ENCODE peak calls at places on chromosomes 6 and 20, in four cellular contexts. Y is cardiac muscle cell, U is thyroid gland, H is K562. C is an unnamed sample.

GRCh38 chr6:78670802-78671201 is 196.5 kb upstream of the IRAK1BP1 start:
- DNase-seq in Y (no peak), U (no peak), H (no peak), C (no peak)

GRCh38 chr20:13061381-13061780 is 52.6 kb downstream of the SPTLC3 start:
- DNase-seq in Y (no peak), U (no peak), H (no peak), C (no peak)

GRCh38 chr6:24522090-24522820 is 27.5 kb downstream of the ALDH5A1 start:
- DNase-seq in Y (peak; percentile 36), U (peak; percentile 84), H (no peak), C (no peak)

GRCh38 chr6:4776967-4777925 is 1.0 kb downstream of the CDYL start:
- DNase-seq in Y (peak; percentile 55), U (peak; percentile 9), H (peak; percentile 59), C (no peak)

GRCh38 chr6:51565472-51565871 is 521.9 kb downstream of the PKHD1 start:
- DNase-seq in Y (no peak), U (no peak), H (no peak), C (no peak)

GRCh38 chr6:56551409-56552120 is 91.1 kb downstream of the DST start:
- DNase-seq in Y (no peak), U (no peak), H (no peak), C (no peak)

GRCh38 chr6:121857551-121857950 is 422.1 kb downstream of the GJA1 start:
- DNase-seq in Y (no peak), U (no peak), H (no peak), C (no peak)

GRCh38 chr20:48463916-48464315 is 363.9 kb downstream of the PREX1 start:
- DNase-seq in Y (peak; percentile 46), U (no peak), H (no peak), C (no peak)

GRCh38 chr6:154164397-154164796 is 125.4 kb downstream of the OPRM1 start:
- DNase-seq in Y (peak; percentile 95), U (peak; percentile 90), H (no peak), C (no peak)

GRCh38 chr6:37139223-37139962 is 30.6 kb upstream of the PIM1 start:
- DNase-seq in Y (peak; percentile 56), U (no peak), H (peak; percentile 37), C (no peak)

GRCh38 chr6:5622276-5623005 is 361.1 kb downstream of the FARS2 start:
- DNase-seq in Y (no peak), U (no peak), H (no peak), C (no peak)

GRCh38 chr6:135537782-135538301 is 40.3 kb upstream of the AHI1 start:
- DNase-seq in Y (peak; percentile 75), U (no peak), H (no peak), C (no peak)
- H3K4me1 ChIP-seq in Y (no peaks in the 10 kb centered on the region), U (peaks cover 3% of the 10 kb centered on the region), H (no peaks in the 10 kb centered on the region), C (no peaks in the 10 kb centered on the region)

GRCh38 chr20:18532626-18533025 is 24.9 kb downstream of the SEC23B start:
- DNase-seq in Y (no peak), U (no peak), H (no peak), C (no peak)

GRCh38 chr20:18533491-18533890 is 25.8 kb downstream of the SEC23B start:
- DNase-seq in Y (no peak), U (no peak), H (no peak), C (no peak)

GRCh38 chr20:18537651-18538050 is 29.6 kb upstream of the SMIM26 start:
- DNase-seq in Y (peak; percentile 6), U (no peak), H (no peak), C (no peak)

GRCh38 chr20:18533978-18534644 is 26.4 kb downstream of the SEC23B start:
- DNase-seq in Y (no peak), U (no peak), H (no peak), C (no peak)
- H3K36me3 ChIP-seq in Y (peaks cover 47% of the 10 kb centered on the region), U (peaks cover 64% of the 10 kb centered on the region), H (peaks cover 60% of the 10 kb centered on the region), C (peaks cover 89% of the 10 kb centered on the region)

GRCh38 chr6:168895102-168895812 is 358.4 kb downstream of the THBS2 start:
- DNase-seq in Y (peak; percentile 84), U (peak; percentile 85), H (peak; percentile 86), C (peak; percentile 78)

GRCh38 chr6:168902075-168902474 is 351.6 kb downstream of the THBS2 start:
- DNase-seq in Y (no peak), U (no peak), H (no peak), C (no peak)

GRCh38 chr6:168892031-168892430 is 361.6 kb downstream of the THBS2 start:
- DNase-seq in Y (no peak), U (no peak), H (no peak), C (no peak)

GRCh38 chr6:168901076-168901475 is 352.6 kb downstream of the THBS2 start:
- DNase-seq in Y (no peak), U (no peak), H (no peak), C (no peak)

DNA sequence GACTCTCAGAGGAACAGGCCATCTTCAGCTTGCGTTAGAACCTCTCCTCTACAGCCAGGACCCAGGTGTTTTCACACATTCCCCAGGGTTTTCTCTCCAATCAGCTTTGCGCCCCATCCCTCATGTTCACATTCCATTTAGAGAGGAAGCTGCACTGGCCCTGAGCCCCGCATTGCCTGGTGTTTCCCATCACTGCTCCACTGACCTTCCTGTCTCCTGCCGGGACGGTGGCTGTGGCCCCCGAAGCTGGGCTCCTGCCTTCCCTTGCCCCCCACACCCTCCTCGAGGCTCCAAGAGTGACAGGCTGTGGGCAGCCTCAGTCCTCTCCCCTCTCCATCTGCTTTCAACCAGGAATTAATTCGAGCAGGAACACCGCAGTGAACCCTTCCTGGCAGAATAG is 357.3 kb downstream of the THBS2 start:
- DNase-seq in Y (no peak), U (peak; percentile 6), H (no peak), C (no peak)
- H3K27me3 ChIP-seq in Y (no peaks in the 10 kb centered on the region), U (no peaks in the 10 kb centered on the region), H (peaks cover 47% of the 10 kb centered on the region), C (peaks cover 25% of the 10 kb centered on the region)

GRCh38 chr6:149041953-149042352 is 275.6 kb upstream of the TAB2 start:
- DNase-seq in Y (no peak), U (no peak), H (no peak), C (no peak)

GRCh38 chr6:149045404-149045803 is 272.1 kb upstream of the TAB2 start:
- DNase-seq in Y (no peak), U (no peak), H (no peak), C (no peak)

GRCh38 chr6:149046164-149046821 is 271.2 kb upstream of the TAB2 start:
- DNase-seq in Y (no peak), U (no peak), H (no peak), C (no peak)

GRCh38 chr6:149044394-149044965 is 273.0 kb upstream of the TAB2 start:
- DNase-seq in Y (no peak), U (no peak), H (no peak), C (no peak)

DNA sequence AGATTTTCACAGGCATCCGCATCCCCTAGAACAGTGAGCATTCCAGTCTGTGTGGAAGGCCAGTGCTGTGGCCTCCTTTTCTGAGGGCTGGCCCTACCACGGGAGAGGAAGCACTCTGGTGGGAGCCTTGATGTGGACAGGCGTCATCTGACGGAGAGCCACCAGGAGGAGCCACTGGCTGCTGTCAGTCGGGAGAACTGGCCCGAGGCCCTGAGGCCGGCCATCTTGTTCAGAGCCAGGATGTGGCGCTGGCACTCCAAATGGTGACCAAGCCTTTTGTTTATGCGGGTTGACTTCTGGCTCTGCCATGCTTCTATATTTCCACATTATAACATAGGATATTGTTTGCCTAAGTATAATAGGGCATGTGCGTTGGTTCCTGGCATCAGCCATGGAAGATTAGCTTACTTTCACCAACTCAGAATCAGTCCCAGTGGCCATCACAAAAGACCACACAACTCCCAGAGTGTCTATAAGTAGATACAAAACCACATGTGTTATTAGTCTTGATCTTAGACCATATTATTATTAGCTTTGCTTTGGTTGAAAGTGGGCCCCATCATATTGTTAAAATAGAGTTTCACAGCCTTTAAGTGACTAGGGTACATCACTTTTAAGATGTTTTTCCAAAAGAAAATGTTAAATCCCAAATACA is 273.9 kb upstream of the TAB2 start:
- DNase-seq in Y (no peak), U (no peak), H (peak; percentile 72), C (no peak)
- H3K4me1 ChIP-seq in Y (no peaks in the 10 kb centered on the region), U (peaks cover 23% of the 10 kb centered on the region), H (no peaks in the 10 kb centered on the region), C (peaks cover 8% of the 10 kb centered on the region)

GRCh38 chr6:31842056-31842455 is 14.5 kb downstream of the HSPA1B start:
- DNase-seq in Y (no peak), U (no peak), H (no peak), C (no peak)

GRCh38 chr6:31836676-31837611 is 9.4 kb downstream of the HSPA1B start:
- DNase-seq in Y (peak; percentile 43), U (no peak), H (peak; percentile 69), C (no peak)

GRCh38 chr6:31836036-31836675 is 8.6 kb downstream of the HSPA1B start:
- DNase-seq in Y (no peak), U (peak; percentile 85), H (peak; percentile 24), C (no peak)

GRCh38 chr6:31837612-31838553 is 10.3 kb downstream of the HSPA1B start:
- DNase-seq in Y (peak; percentile 61), U (no peak), H (no peak), C (no peak)

DNA sequence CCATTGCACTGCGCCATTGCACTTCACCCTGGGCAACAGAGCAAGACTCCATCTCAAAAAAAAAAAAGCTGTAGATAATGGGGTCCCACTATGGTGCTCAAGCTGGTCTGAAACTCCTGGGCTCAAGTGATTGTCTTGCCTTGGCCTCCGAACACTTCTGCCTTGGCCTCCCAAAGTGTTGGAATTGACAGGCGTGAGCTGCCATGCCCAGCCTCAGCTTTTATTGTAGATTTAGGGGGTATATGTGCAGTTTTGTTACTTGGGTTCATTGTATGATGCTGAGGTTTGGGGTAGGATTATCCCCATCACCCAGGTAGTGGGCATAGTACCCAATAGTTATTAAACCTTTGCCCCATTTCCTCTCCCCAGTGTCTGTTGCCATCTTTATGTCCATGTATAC is 11.4 kb downstream of the HSPA1B start:
- DNase-seq in Y (no peak), U (no peak), H (no peak), C (no peak)
- H3K36me3 ChIP-seq in Y (peaks cover 47% of the 10 kb centered on the region), U (peaks cover 33% of the 10 kb centered on the region), H (peaks cover 60% of the 10 kb centered on the region), C (peaks cover 51% of the 10 kb centered on the region)

GRCh38 chr20:58713801-58714339 is 21.3 kb downstream of the NPEPL1 start:
- DNase-seq in Y (no peak), U (no peak), H (no peak), C (peak; percentile 7)
- H3K27me3 ChIP-seq in Y (no peaks in the 10 kb centered on the region), U (no peaks in the 10 kb centered on the region), H (peaks cover 63% of the 10 kb centered on the region), C (no peaks in the 10 kb centered on the region)

GRCh38 chr20:21509079-21509596 is 4.7 kb downstream of the NKX2-2 start:
- DNase-seq in Y (no peak), U (no peak), H (no peak), C (no peak)
- H3K4me1 ChIP-seq in Y (peaks cover 3% of the 10 kb centered on the region), U (peaks cover 56% of the 10 kb centered on the region), H (no peaks in the 10 kb centered on the region), C (peaks cover 64% of the 10 kb centered on the region)

DNA sequence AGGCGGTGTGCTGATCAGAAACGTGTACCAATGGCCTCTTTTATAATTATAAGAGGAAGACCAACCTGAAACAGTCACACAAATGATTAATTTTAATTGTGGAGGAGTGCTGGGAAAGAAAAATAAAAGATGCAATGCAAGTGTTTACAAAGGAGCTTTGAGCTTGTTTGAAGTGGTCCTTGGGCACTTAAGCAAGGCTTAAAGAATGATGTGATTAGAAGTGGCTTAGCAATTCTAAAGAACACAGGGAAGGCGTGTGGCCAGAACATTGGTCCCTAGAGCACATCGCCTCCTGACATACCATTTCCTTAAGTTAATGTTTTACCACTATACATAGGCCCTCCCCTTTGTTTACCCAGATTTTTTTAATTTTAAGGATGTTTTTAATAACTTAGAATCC is 26.1 kb downstream of the PTPN1 start:
- DNase-seq in Y (no peak), U (peak; percentile 44), H (no peak), C (no peak)
- H3K36me3 ChIP-seq in Y (no peaks in the 10 kb centered on the region), U (no peaks in the 10 kb centered on the region), H (peaks cover 23% of the 10 kb centered on the region), C (no peaks in the 10 kb centered on the region)